ENCODE peak calls at places on chromosome 3, in five cellular contexts. J is lower lobe of right lung, U is small intestine, P is OCI-LY7, F is neuronal stem cell. E is an unnamed sample. For H3K9me3, the result is how much of the 10 kb centered on the place peaks cover.

GRCh38 chr3:72462611-72463011 is 385.6 kb downstream of the SHQ1 start:
- DNase-seq in J (no peak), U (peak), P (no peak), F (no peak), E (no peak)

GRCh38 chr3:186058225-186058624 is 50.7 kb downstream of the ETV5 start:
- DNase-seq in J (no peak), U (no peak), P (no peak), F (no peak), E (no peak)

GRCh38 chr3:178382388-178383061 is 153.7 kb upstream of the KCNMB2 start:
- DNase-seq in J (no peak), U (no peak), P (no peak), F (no peak), E (no peak)

GRCh38 chr3:140573011-140573410 is 104.9 kb upstream of the TRIM42 start:
- DNase-seq in J (no peak), U (no peak), P (no peak), F (no peak), E (no peak)

GRCh38 chr3:114928989-114929620 is 218.0 kb downstream of the ZBTB20 start:
- DNase-seq in J (no peak), U (no peak), P (no peak), F (no peak), E (no peak)

GRCh38 chr3:52052831-52053306 is 3.5 kb downstream of the DUSP7 start:
- DNase-seq in J (peak), U (peak), P (peak), F (no peak), E (no peak)

GRCh38 chr3:13879946-13880810 is at the start of gene WNT7A:
- DNase-seq in J (no peak), U (no peak), P (no peak), F (peak), E (peak)

GRCh38 chr3:61535826-61536225 is 25.5 kb upstream of the PTPRG start:
- DNase-seq in J (no peak), U (no peak), P (no peak), F (no peak), E (no peak)

GRCh38 chr3:146223401-146224373 is 27.2 kb downstream of the PLSCR4 start:
- DNase-seq in J (no peak), U (peak), P (no peak), F (no peak), E (no peak)

GRCh38 chr3:72818915-72819314 is 29.3 kb downstream of the SHQ1 start:
- DNase-seq in J (no peak), U (peak), P (no peak), F (no peak), E (no peak)

GRCh38 chr3:71254658-71255057 is 328.9 kb downstream of the FOXP1 start:
- DNase-seq in J (no peak), U (peak), P (no peak), F (no peak), E (no peak)

GRCh38 chr3:129182390-129183180 is 1.1 kb downstream of the CNBP start:
- DNase-seq in J (no peak), U (no peak), P (peak), F (no peak), E (no peak)

GRCh38 chr3:131725414-131725813 is 222.6 kb upstream of the MRPL3 start:
- DNase-seq in J (no peak), U (no peak), P (no peak), F (no peak), E (no peak)

DNA sequence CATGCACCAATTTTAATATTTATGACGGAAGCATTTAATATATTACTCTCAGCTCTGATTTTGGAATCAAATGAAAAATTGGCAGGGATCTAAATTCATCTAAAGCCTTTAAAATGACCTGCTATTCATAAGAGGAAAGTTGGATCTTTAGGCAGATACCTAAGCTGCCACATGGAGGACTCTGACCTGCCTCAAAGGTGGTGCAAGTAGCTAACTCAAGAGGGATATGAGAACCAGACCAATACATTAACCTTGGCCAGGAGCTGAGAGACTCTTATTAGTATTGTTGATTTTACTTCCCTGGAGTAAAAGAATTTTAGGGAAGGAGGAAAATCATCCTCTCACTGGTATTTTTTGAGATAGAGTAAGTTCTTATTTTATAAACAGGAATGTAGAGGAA is 17.7 kb downstream of the ZNF654 start:
- DNase-seq in J (no peak), U (peak), P (no peak), F (no peak), E (no peak)
- H3K9me3 ChIP-seq in J (under half), U (under half), P (under half), F (under half), E (under half)

DNA sequence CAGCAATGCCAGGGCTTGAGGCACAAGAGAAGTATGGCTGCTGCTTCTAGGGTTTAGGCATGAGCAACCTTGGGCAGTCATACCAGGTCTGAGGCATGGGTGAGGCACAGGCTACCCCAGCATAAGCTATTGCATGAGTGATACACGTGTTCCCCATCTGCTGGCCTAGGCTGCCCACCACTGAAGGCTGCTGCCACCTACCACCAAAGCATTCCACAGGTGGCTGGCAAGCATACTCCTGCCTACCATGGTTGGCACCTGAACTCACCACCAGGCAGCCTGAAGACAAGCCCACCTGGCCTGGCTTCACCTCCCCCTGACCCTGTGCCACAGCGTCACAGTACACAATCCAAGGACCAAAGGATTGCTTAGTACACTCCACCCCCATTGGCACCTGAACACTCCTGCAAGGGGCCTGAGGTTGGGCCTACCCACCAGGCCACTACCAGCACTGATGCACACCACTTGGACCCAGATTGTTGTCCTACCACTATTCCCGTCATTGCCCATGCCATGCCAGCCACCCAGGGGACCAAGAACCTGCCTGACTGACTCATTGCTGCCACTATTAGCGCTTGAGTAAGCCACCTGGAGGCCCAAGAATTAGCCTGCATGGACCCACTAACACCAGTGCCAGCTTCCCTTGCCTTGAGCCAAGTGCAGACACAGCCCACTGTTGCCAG is 115.7 kb downstream of the STT3B start:
- DNase-seq in J (no peak), U (no peak), P (no peak), F (no peak), E (no peak)
- H3K9me3 ChIP-seq in J (under half), U (under half), P (under half), F (under half), E (under half)

GRCh38 chr3:136889947-136890346 is 27.9 kb downstream of the NCK1 start:
- DNase-seq in J (no peak), U (no peak), P (no peak), F (no peak), E (no peak)
- H3K9me3 ChIP-seq in J (under half), U (under half), P (under half), F (under half), E (under half)

GRCh38 chr3:38580450-38581382 is 68.8 kb downstream of the SCN5A start:
- DNase-seq in J (peak), U (no peak), P (no peak), F (no peak), E (no peak)
- H3K9me3 ChIP-seq in J (under half), U (under half), P (under half), F (under half), E (under half)

GRCh38 chr3:181719298-181719859 is 7.7 kb downstream of the SOX2 start:
- DNase-seq in J (no peak), U (no peak), P (peak), F (no peak), E (no peak)

GRCh38 chr3:181716916-181717315 is 5.2 kb downstream of the SOX2 start:
- DNase-seq in J (no peak), U (no peak), P (no peak), F (no peak), E (no peak)

GRCh38 chr3:181717505-181717904 is 5.8 kb downstream of the SOX2 start:
- DNase-seq in J (no peak), U (no peak), P (no peak), F (no peak), E (no peak)

GRCh38 chr3:181720281-181720680 is 8.6 kb downstream of the SOX2 start:
- DNase-seq in J (no peak), U (no peak), P (no peak), F (no peak), E (no peak)

DNA sequence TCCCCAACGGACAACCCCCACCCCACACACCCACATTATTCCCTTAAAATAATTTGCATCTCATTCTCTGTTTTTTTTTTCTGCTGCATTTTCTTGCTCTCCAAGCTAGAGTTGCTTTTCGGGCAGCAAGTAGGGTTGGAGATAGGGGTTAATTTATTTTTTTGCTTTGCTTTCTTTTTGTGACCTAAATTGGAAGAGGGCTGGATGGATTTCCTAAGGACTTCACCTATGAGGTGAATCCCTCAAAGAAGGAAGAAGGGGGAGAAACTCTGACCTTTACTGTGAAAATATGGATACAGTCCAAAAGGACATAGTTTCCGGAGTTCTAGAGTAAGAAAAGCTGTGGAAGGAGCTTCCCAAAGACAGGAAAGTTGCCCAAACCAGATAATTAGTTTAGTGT is 6.7 kb downstream of the SOX2 start:
- DNase-seq in J (no peak), U (no peak), P (no peak), F (no peak), E (no peak)
- H3K9me3 ChIP-seq in J (under half), U (under half), P (under half), F (under half), E (under half)

GRCh38 chr3:41129731-41130130 is 69.6 kb upstream of the CTNNB1 start:
- DNase-seq in J (no peak), U (no peak), P (no peak), F (no peak), E (no peak)
- H3K9me3 ChIP-seq in J (under half), U (under half), P (under half), F (under half), E (under half)

DNA sequence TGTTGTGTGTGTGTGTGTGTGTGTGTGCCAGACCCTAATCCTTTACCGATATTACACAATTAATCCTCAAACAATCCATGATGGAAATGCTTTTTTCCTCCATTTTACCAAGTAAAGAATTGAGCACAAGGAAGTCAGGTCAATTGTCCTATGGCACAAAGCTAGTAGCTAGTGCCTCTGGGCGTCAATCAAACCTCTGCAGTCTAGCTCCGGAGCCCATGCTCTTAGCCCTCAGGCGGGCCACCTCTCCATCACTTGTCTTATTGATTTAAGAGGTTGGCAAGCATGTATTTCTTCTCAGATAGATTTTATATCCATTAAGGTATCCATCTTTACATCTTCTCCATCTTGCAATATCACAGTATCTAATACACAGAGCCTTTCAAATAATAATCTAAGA is 886.6 kb downstream of the TBL1XR1 start:
- DNase-seq in J (no peak), U (no peak), P (no peak), F (no peak), E (no peak)
- H3K9me3 ChIP-seq in J (under half), U (under half), P (under half), F (under half), E (under half)

DNA sequence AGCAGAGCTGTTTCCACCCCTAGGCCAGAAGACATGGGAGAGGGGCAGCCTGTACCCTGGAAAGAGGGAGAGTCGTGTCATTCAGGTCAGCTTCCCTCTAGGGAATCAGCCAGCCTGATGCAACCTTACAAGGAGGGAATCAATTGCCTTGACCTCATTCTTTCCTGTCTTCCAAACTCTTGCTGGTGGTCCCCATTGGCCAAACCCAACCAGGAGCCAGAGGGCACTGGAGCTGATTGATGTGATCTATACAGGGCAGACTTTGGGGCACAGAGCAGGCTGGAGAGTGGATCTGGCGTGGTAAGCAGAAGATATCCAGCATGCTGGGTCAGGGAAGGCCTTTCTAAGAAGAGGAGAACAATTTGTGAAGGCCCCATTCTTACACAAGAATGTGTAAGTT is 19.1 kb upstream of the MAGEF1 start:
- DNase-seq in J (no peak), U (no peak), P (no peak), F (no peak), E (no peak)
- H3K9me3 ChIP-seq in J (under half), U (under half), P (under half), F (under half), E (under half)

E was measured in T-helper 17 cell.